ENCODE peak calls at places on chromosomes 5 and 9, in eight cellular contexts. C is vagina, F is HCT116, S is GM23338, G is stomach, Z is spleen, P is H1, Q is Panc1. L is an unnamed sample.

GRCh38 chr5:135343417-135343816 is 55.6 kb downstream of the MACROH2A1 start:
- DNase-seq in C (no peak), F (no peak), S (no peak), G (no peak), Z (no peak), P (no peak), Q (no peak), L (no peak)

GRCh38 chr5:142095035-142095434 is 13.5 kb upstream of the NDFIP1 start:
- DNase-seq in C (no peak), F (no peak), S (no peak), G (no peak), Z (no peak), P (no peak), Q (no peak), L (no peak)

GRCh38 chr9:128409998-128410397 is 10.7 kb upstream of the CERCAM start:
- DNase-seq in C (no peak), F (no peak), S (peak; percentile 71), G (no peak), Z (no peak), P (no peak), Q (no peak), L (no peak)

GRCh38 chr5:123705741-123706140 is 193.8 kb downstream of the CSNK1G3 start:
- DNase-seq in C (no peak), F (no peak), S (no peak), G (no peak), Z (no peak), P (no peak), Q (no peak), L (no peak)

GRCh38 chr5:128591598-128592455 is 53.8 kb upstream of the FBN2 start:
- DNase-seq in C (no peak), F (no peak), S (no peak), G (no peak), Z (no peak), P (no peak), Q (no peak), L (no peak)

GRCh38 chr5:165624547-165624946 is 2119.1 kb downstream of the MAT2B start:
- DNase-seq in C (no peak), F (no peak), S (no peak), G (no peak), Z (no peak), P (no peak), Q (no peak), L (no peak)

GRCh38 chr9:124254261-124254682 is 3.5 kb upstream of the NEK6 start:
- DNase-seq in C (no peak), F (no peak), S (no peak), G (no peak), Z (peak; percentile 51), P (no peak), Q (no peak), L (no peak)

GRCh38 chr5:158609729-158610128 is 490.0 kb downstream of the EBF1 start:
- DNase-seq in C (no peak), F (no peak), S (no peak), G (no peak), Z (no peak), P (no peak), Q (no peak), L (no peak)

GRCh38 chr9:99594056-99594780 is 227.5 kb upstream of the NR4A3 start:
- DNase-seq in C (no peak), F (no peak), S (no peak), G (no peak), Z (no peak), P (no peak), Q (no peak), L (no peak)

GRCh38 chr5:149434162-149435014 is 55.3 kb upstream of the IL17B start:
- DNase-seq in C (no peak), F (no peak), S (peak; percentile 89), G (peak; percentile 74), Z (no peak), P (peak; percentile 62), Q (peak; percentile 50), L (peak; percentile 56)

GRCh38 chr9:77926314-77926959 is 105.2 kb downstream of the GNAQ start:
- DNase-seq in C (no peak), F (peak; percentile 1), S (no peak), G (no peak), Z (no peak), P (no peak), Q (no peak), L (no peak)

GRCh38 chr5:157761690-157762611 is 18.4 kb downstream of the LSM11 start:
- DNase-seq in C (no peak), F (peak; percentile 35), S (peak; percentile 88), G (no peak), Z (no peak), P (no peak), Q (peak; percentile 35), L (peak; percentile 36)

GRCh38 chr9:92631452-92632211 is 38.3 kb downstream of the IPPK start:
- DNase-seq in C (no peak), F (no peak), S (no peak), G (no peak), Z (no peak), P (no peak), Q (no peak), L (no peak)

GRCh38 chr9:92632641-92633040 is 37.3 kb downstream of the IPPK start:
- DNase-seq in C (no peak), F (no peak), S (no peak), G (peak; percentile 8), Z (peak; percentile 36), P (no peak), Q (no peak), L (no peak)

GRCh38 chr9:92635760-92636159 is 34.2 kb downstream of the IPPK start:
- DNase-seq in C (peak; percentile 70), F (no peak), S (no peak), G (peak; percentile 2), Z (peak; percentile 28), P (no peak), Q (no peak), L (no peak)

GRCh38 chr9:92634712-92635605 is 35.0 kb downstream of the IPPK start:
- DNase-seq in C (peak; percentile 81), F (peak; percentile 41), S (peak; percentile 94), G (peak; percentile 74), Z (peak; percentile 87), P (peak; percentile 84), Q (peak; percentile 64), L (peak; percentile 39)

GRCh38 chr9:92633879-92634278 is 36.1 kb downstream of the IPPK start:
- DNase-seq in C (no peak), F (no peak), S (no peak), G (peak; percentile 17), Z (peak; percentile 42), P (no peak), Q (no peak), L (no peak)
- H3K36me3 ChIP-seq in C (peaks cover 41% of the 10 kb centered on the region), F (peaks cover 38% of the 10 kb centered on the region), S (peaks cover 8% of the 10 kb centered on the region), G (peaks cover 95% of the 10 kb centered on the region), Z (peaks cover 78% of the 10 kb centered on the region), P (peaks cover 20% of the 10 kb centered on the region), Q (peaks cover 5% of the 10 kb centered on the region), L (no peaks in the 10 kb centered on the region)

DNA sequence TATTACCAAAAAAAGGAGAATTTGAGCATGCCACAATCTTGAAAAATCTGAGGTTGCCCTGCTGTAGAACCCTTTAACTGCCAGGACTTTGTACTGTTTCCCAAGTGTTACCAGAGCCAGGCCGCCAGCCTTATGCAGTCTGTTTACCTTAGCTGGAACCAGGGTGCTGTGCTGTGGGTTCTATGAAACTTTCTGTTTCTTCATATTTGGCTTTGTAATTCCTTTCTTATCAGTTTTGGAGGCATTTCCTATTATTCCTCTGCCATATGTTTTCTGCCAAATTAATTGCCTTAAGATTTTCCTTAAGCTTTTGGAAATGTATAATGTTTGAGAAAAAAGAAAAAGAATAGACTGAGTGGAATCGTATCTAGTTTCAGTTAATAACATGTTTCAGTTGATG is 2.1 kb downstream of the S1PR3 start:
- DNase-seq in C (no peak), F (no peak), S (no peak), G (no peak), Z (no peak), P (no peak), Q (no peak), L (no peak)
- TF ChIP-seq POLR2AphosphoS5 in C (no peak), F (no peak), S (no peak), G (no peak), Z (no peak), P (no peak), Q (no peak), L (no peak)

GRCh38 chr9:93520523-93520922 is 55.9 kb upstream of the PHF2 start:
- DNase-seq in C (no peak), F (no peak), S (no peak), G (no peak), Z (no peak), P (no peak), Q (no peak), L (no peak)

GRCh38 chr9:93517331-93517730 is 59.1 kb upstream of the PHF2 start:
- DNase-seq in C (no peak), F (no peak), S (no peak), G (no peak), Z (no peak), P (no peak), Q (no peak), L (no peak)

GRCh38 chr9:93523518-93524144 is 52.8 kb upstream of the PHF2 start:
- DNase-seq in C (no peak), F (no peak), S (no peak), G (no peak), Z (no peak), P (no peak), Q (no peak), L (no peak)

GRCh38 chr9:93525476-93525875 is 50.9 kb upstream of the PHF2 start:
- DNase-seq in C (no peak), F (no peak), S (no peak), G (no peak), Z (no peak), P (no peak), Q (no peak), L (no peak)

GRCh38 chr9:93522736-93523135 is 53.6 kb upstream of the PHF2 start:
- DNase-seq in C (no peak), F (no peak), S (no peak), G (no peak), Z (no peak), P (no peak), Q (no peak), L (no peak)
- H3K36me3 ChIP-seq in C (peaks cover 9% of the 10 kb centered on the region), F (peaks cover 23% of the 10 kb centered on the region), S (peaks cover under 1% of the 10 kb centered on the region), G (peaks cover 82% of the 10 kb centered on the region), Z (peaks cover 56% of the 10 kb centered on the region), P (peaks cover 26% of the 10 kb centered on the region), Q (no peaks in the 10 kb centered on the region), L (no peaks in the 10 kb centered on the region)

GRCh38 chr9:83629433-83630104 is 6.6 kb downstream of the IDNK start:
- DNase-seq in C (no peak), F (no peak), S (no peak), G (no peak), Z (no peak), P (no peak), Q (no peak), L (no peak)
- TF ChIP-seq POLR2AphosphoS5 in C (no peak), F (no peak), S (no peak), G (no peak), Z (no peak), P (no peak), Q (no peak), L (no peak)

DNA sequence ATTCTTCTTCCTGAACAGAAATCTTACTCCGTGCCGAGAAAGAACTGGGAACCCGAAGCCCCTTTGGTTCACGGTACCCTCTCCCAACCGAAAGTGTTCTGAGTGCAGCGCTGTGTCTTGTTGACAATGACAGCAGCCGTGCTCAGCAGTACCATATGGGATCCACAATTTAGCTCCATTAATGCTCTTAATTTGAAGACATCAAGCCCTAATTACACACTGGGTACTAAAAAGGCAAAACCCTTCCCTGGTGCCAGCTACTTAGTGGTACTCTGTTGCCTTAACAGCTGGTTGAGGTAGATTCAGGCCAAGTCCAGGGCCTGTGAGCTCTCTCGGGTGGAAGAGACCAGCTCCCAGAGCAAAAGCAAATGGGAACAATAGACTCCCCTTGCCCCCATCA is 24.5 kb downstream of the DDX31 start:
- DNase-seq in C (no peak), F (no peak), S (no peak), G (no peak), Z (no peak), P (no peak), Q (no peak), L (no peak)
- H3K36me3 ChIP-seq in C (peaks cover 71% of the 10 kb centered on the region), F (peaks cover 60% of the 10 kb centered on the region), S (peaks cover 39% of the 10 kb centered on the region), G (peaks cover 100% of the 10 kb centered on the region), Z (peaks cover 90% of the 10 kb centered on the region), P (peaks cover 69% of the 10 kb centered on the region), Q (peaks cover 24% of the 10 kb centered on the region), L (peaks cover 21% of the 10 kb centered on the region)